ENCODE peak calls at places on chromosomes 7 and 10, in ten cellular contexts. G, X, S, Y, Z, N, B, R, O and E are unnamed samples.
A peak's percentile ranks its signal among the peaks of the same experiment; 100 is the strongest.

GRCh38 chr10:59362991-59363390 is 642 bp upstream of the FAM13C start:
- DNase-seq in G (peak; percentile 67), Y (no peak), O (peak; percentile 19), X (peak; percentile 26), R (peak; percentile 56), N (no peak), Z (no peak), B (peak; percentile 57), S (peak; percentile 33), E (peak; percentile 50)

GRCh38 chr10:33706191-33706590 is 371.7 kb upstream of the NRP1 start:
- DNase-seq in N (peak; percentile 72), Y (peak; percentile 81), S (peak; percentile 86), Z (no peak), R (no peak), O (no peak), G (no peak), B (peak; percentile 65), X (peak; percentile 95), E (no peak)

GRCh38 chr10:72088879-72089585 is 681 bp upstream of the SPOCK2 start:
- DNase-seq in G (peak; percentile 62), O (peak; percentile 51), R (peak; percentile 39), B (peak; percentile 8), S (no peak), Y (no peak), X (peak; percentile 35), Z (no peak), N (no peak), E (no peak)

GRCh38 chr10:75600833-75601232 is 169.4 kb downstream of the LRMDA start:
- DNase-seq in Z (no peak), Y (no peak), N (no peak), S (no peak), B (no peak), G (no peak), O (no peak), X (no peak), R (no peak), E (no peak)

GRCh38 chr10:28875535-28876208 is 198.4 kb downstream of the BAMBI start:
- DNase-seq in R (peak; percentile 21), O (no peak), Z (no peak), Y (no peak), G (no peak), S (peak; percentile 73), B (peak; percentile 71), X (no peak), N (no peak), E (no peak)

GRCh38 chr10:49398000-49398861 is 2.3 kb upstream of the DRGX start:
- DNase-seq in S (peak; percentile 28), G (peak; percentile 55), O (peak; percentile 87), N (no peak), Y (no peak), Z (no peak), R (peak; percentile 78), B (peak; percentile 41), X (peak; percentile 23), E (peak; percentile 79)

GRCh38 chr7:156949541-156950380 is at the start of gene NOM1:
- DNase-seq in Z (peak; percentile 93), R (peak; percentile 88), N (peak; percentile 45), O (peak; percentile 99), X (peak; percentile 81), B (peak; percentile 76), Y (no peak), S (peak; percentile 74), G (peak; percentile 92), E (peak; percentile 94)

GRCh38 chr10:133170092-133170491 is 10.1 kb downstream of the KNDC1 start:
- DNase-seq in B (no peak), N (no peak), O (no peak), Y (no peak), S (no peak), G (no peak), X (no peak), Z (no peak), R (no peak), E (no peak)

GRCh38 chr10:73643362-73643761 is 2.1 kb upstream of the MYOZ1 start:
- DNase-seq in Z (no peak), G (no peak), Y (no peak), B (no peak), X (no peak), S (no peak), N (no peak), R (no peak), O (no peak), E (no peak)

GRCh38 chr10:14326581-14326980 is 4.1 kb downstream of the FRMD4A start:
- DNase-seq in N (no peak), Z (no peak), O (no peak), R (no peak), B (no peak), S (no peak), X (no peak), G (no peak), Y (no peak), E (no peak)

GRCh38 chr10:100510533-100511308 is 8.9 kb downstream of the SEC31B start:
- DNase-seq in Z (no peak), R (no peak), B (no peak), N (no peak), X (no peak), G (no peak), S (peak; percentile 27), Y (no peak), O (no peak), E (no peak)

GRCh38 chr7:41758321-41758720 is 55.4 kb upstream of the INHBA start:
- DNase-seq in Y (no peak), N (no peak), B (no peak), R (no peak), G (no peak), X (no peak), Z (no peak), O (no peak), S (no peak), E (no peak)

GRCh38 chr7:141221007-141221612 is 147.2 kb downstream of the TMEM178B start:
- DNase-seq in X (no peak), R (no peak), N (no peak), B (peak; percentile 8), O (no peak), Z (no peak), S (no peak), Y (no peak), G (no peak), E (peak; percentile 38)

GRCh38 chr10:132616170-132616994 is 78.8 kb downstream of the INPP5A start:
- DNase-seq in N (no peak), Y (no peak), R (no peak), X (no peak), Z (no peak), G (no peak), O (no peak), B (no peak), S (no peak), E (no peak)

GRCh38 chr7:42103456-42103855 is 133.6 kb downstream of the GLI3 start:
- DNase-seq in N (no peak), R (no peak), O (no peak), X (no peak), S (peak; percentile 44), Y (no peak), G (no peak), Z (no peak), B (no peak), E (no peak)

GRCh38 chr7:4817178-4817905 is 41.9 kb downstream of the AP5Z1 start:
- DNase-seq in R (no peak), S (no peak), Y (no peak), B (no peak), N (no peak), O (no peak), Z (no peak), X (no peak), G (no peak), E (no peak)

GRCh38 chr10:118332247-118332646 is 9.9 kb downstream of the FAM204A start:
- DNase-seq in O (peak; percentile 5), X (no peak), Y (no peak), G (no peak), S (no peak), Z (no peak), R (no peak), B (no peak), N (no peak), E (no peak)

GRCh38 chr10:52951819-52952218 is 179.2 kb upstream of the MBL2 start:
- DNase-seq in Z (peak; percentile 69), X (no peak), S (peak; percentile 57), N (no peak), R (peak; percentile 89), O (peak; percentile 58), B (peak; percentile 43), G (peak; percentile 25), Y (no peak), E (peak; percentile 55)
- TF ChIP-seq CTCF in Z (peak; percentile 80), X (no peak), S (peak; percentile 61), N (no peak), R (peak; percentile 59), O (peak; percentile 66), B (peak; percentile 39), G (peak; percentile 38), Y (no peak), E (peak; percentile 37)

GRCh38 chr7:117809958-117810357 is 63.3 kb downstream of the CTTNBP2 start:
- DNase-seq in S (peak; percentile 4), B (no peak), R (no peak), Z (no peak), N (no peak), Y (no peak), O (peak; percentile 7), X (no peak), G (no peak), E (no peak)
- TF ChIP-seq CTCF in S (no peak), B (no peak), R (no peak), Z (no peak), N (no peak), Y (no peak), O (no peak), X (no peak), G (no peak), E (no peak)

GRCh38 chr7:130794619-130794922 is 60.6 kb upstream of the KLF14 start:
- DNase-seq in O (no peak), X (no peak), Z (no peak), R (no peak), Y (no peak), S (no peak), B (peak; percentile 40), G (no peak), N (no peak), E (no peak)

GRCh38 chr7:130791746-130792145 is 57.7 kb upstream of the KLF14 start:
- DNase-seq in O (no peak), S (no peak), Y (no peak), X (no peak), N (no peak), R (no peak), G (no peak), Z (no peak), B (no peak), E (no peak)

GRCh38 chr7:130793855-130794618 is 60.0 kb upstream of the KLF14 start:
- DNase-seq in N (peak; percentile 4), S (peak; percentile 22), R (no peak), G (no peak), Y (peak; percentile 2), Z (no peak), B (peak; percentile 51), X (peak; percentile 50), O (no peak), E (no peak)
- TF ChIP-seq CTCF in N (peak; percentile 30), S (peak; percentile 25), R (no peak), G (no peak), Y (peak; percentile 30), Z (no peak), B (peak; percentile 36), X (peak; percentile 47), O (no peak), E (no peak)

DNA sequence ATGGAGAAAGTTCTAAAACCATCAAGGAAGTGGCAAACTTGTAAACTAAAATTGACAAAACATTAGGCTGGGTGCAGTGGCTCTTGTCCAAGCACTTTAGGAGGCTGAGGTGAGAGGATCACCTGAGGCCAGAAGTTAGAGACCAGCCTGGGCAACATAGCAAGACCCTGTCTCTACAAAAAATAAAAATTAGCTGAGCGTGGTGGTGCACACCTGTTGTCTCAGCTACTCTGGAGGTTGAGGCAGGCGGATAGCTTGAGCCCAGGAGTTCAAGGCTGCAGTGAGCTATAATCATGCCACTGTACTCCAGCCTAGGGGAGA is 29.4 kb upstream of the HNRNPH3 start:
- DNase-seq in S (no peak), R (no peak), X (no peak), B (no peak), G (no peak), Y (no peak), Z (no peak), O (no peak), N (no peak), E (no peak)
- TF ChIP-seq CTCF in S (no peak), R (no peak), X (no peak), B (no peak), G (no peak), Y (no peak), Z (no peak), O (no peak), N (no peak), E (no peak)